ENCODE peak calls at places on chromosomes 1 and 21, in nine cellular contexts. One of them, this sample, is unnamed.

GRCh38 chr1:154906621-154907081 is 29.9 kb downstream of the PMVK start:
- DNase-seq in endothelial cell: no peak
- DNase-seq in neural crest cell: no peak
- DNase-seq in GM12864: no peak
- DNase-seq in GM23338: peak
- DNase-seq in activated CD8-positive, alpha-beta T cell treated with anti-CD3 and anti-CD28 coated beads for 36 hours: no peak
- DNase-seq in A549: peak
- DNase-seq in left ventricle myocardium inferior: no peak
- DNase-seq in GM10248: no peak
- DNase-seq in this sample: no peak

GRCh38 chr21:36765229-36765628 is 66.3 kb downstream of the SIM2 start:
- DNase-seq in endothelial cell: no peak
- DNase-seq in neural crest cell: no peak
- DNase-seq in GM12864: no peak
- DNase-seq in GM23338: no peak
- DNase-seq in activated CD8-positive, alpha-beta T cell treated with anti-CD3 and anti-CD28 coated beads for 36 hours: no peak
- DNase-seq in A549: no peak
- DNase-seq in left ventricle myocardium inferior: no peak
- DNase-seq in GM10248: no peak
- DNase-seq in this sample: no peak

GRCh38 chr1:221708076-221708571 is 33.8 kb downstream of the DUSP10 start:
- DNase-seq in endothelial cell: no peak
- DNase-seq in neural crest cell: no peak
- DNase-seq in GM12864: peak
- DNase-seq in GM23338: no peak
- DNase-seq in activated CD8-positive, alpha-beta T cell treated with anti-CD3 and anti-CD28 coated beads for 36 hours: peak
- DNase-seq in A549: no peak
- DNase-seq in left ventricle myocardium inferior: no peak
- DNase-seq in GM10248: peak
- DNase-seq in this sample: peak

GRCh38 chr1:54543729-54544496 is 4.1 kb upstream of the ACOT11 start:
- DNase-seq in endothelial cell: no peak
- DNase-seq in neural crest cell: no peak
- DNase-seq in GM12864: no peak
- DNase-seq in GM23338: no peak
- DNase-seq in activated CD8-positive, alpha-beta T cell treated with anti-CD3 and anti-CD28 coated beads for 36 hours: no peak
- DNase-seq in A549: no peak
- DNase-seq in left ventricle myocardium inferior: no peak
- DNase-seq in GM10248: no peak
- DNase-seq in this sample: no peak

GRCh38 chr21:37849703-37850102 is 66.6 kb downstream of the KCNJ6 start:
- DNase-seq in endothelial cell: no peak
- DNase-seq in neural crest cell: no peak
- DNase-seq in GM12864: no peak
- DNase-seq in GM23338: peak
- DNase-seq in activated CD8-positive, alpha-beta T cell treated with anti-CD3 and anti-CD28 coated beads for 36 hours: no peak
- DNase-seq in A549: no peak
- DNase-seq in left ventricle myocardium inferior: no peak
- DNase-seq in GM10248: no peak
- DNase-seq in this sample: no peak

GRCh38 chr1:22789356-22789994 is 78.8 kb downstream of the EPHB2 start:
- DNase-seq in endothelial cell: no peak
- DNase-seq in neural crest cell: no peak
- DNase-seq in GM12864: no peak
- DNase-seq in GM23338: no peak
- DNase-seq in activated CD8-positive, alpha-beta T cell treated with anti-CD3 and anti-CD28 coated beads for 36 hours: no peak
- DNase-seq in A549: no peak
- DNase-seq in left ventricle myocardium inferior: no peak
- DNase-seq in GM10248: no peak
- DNase-seq in this sample: no peak

GRCh38 chr21:25578070-25578961 is 29.0 kb downstream of the MRPL39 start:
- DNase-seq in endothelial cell: no peak
- DNase-seq in neural crest cell: no peak
- DNase-seq in GM12864: no peak
- DNase-seq in GM23338: no peak
- DNase-seq in activated CD8-positive, alpha-beta T cell treated with anti-CD3 and anti-CD28 coated beads for 36 hours: peak
- DNase-seq in A549: no peak
- DNase-seq in left ventricle myocardium inferior: no peak
- DNase-seq in GM10248: no peak
- DNase-seq in this sample: no peak

GRCh38 chr21:26847951-26848350 is 2.7 kb upstream of the ADAMTS1 start:
- DNase-seq in endothelial cell: no peak
- DNase-seq in neural crest cell: no peak
- DNase-seq in GM12864: no peak
- DNase-seq in GM23338: no peak
- DNase-seq in activated CD8-positive, alpha-beta T cell treated with anti-CD3 and anti-CD28 coated beads for 36 hours: no peak
- DNase-seq in A549: no peak
- DNase-seq in left ventricle myocardium inferior: no peak
- DNase-seq in GM10248: no peak
- DNase-seq in this sample: no peak

GRCh38 chr1:33338495-33339211 is 17.8 kb upstream of the A3GALT2 start:
- DNase-seq in endothelial cell: no peak
- DNase-seq in neural crest cell: peak
- DNase-seq in GM12864: no peak
- DNase-seq in GM23338: peak
- DNase-seq in activated CD8-positive, alpha-beta T cell treated with anti-CD3 and anti-CD28 coated beads for 36 hours: no peak
- DNase-seq in A549: no peak
- DNase-seq in left ventricle myocardium inferior: peak
- DNase-seq in GM10248: no peak
- DNase-seq in this sample: no peak

GRCh38 chr21:15521644-15522001 is 208.2 kb upstream of the USP25 start:
- DNase-seq in endothelial cell: no peak
- DNase-seq in neural crest cell: no peak
- DNase-seq in GM12864: no peak
- DNase-seq in GM23338: no peak
- DNase-seq in activated CD8-positive, alpha-beta T cell treated with anti-CD3 and anti-CD28 coated beads for 36 hours: no peak
- DNase-seq in A549: no peak
- DNase-seq in left ventricle myocardium inferior: no peak
- DNase-seq in GM10248: no peak
- DNase-seq in this sample: no peak

GRCh38 chr1:227774721-227775665 is 39.8 kb downstream of the SNAP47 start:
- DNase-seq in endothelial cell: no peak
- DNase-seq in neural crest cell: no peak
- DNase-seq in GM12864: no peak
- DNase-seq in GM23338: no peak
- DNase-seq in activated CD8-positive, alpha-beta T cell treated with anti-CD3 and anti-CD28 coated beads for 36 hours: no peak
- DNase-seq in A549: no peak
- DNase-seq in left ventricle myocardium inferior: no peak
- DNase-seq in GM10248: no peak
- DNase-seq in this sample: no peak

GRCh38 chr1:7341145-7341900 is 429.8 kb upstream of the VAMP3 start:
- DNase-seq in endothelial cell: no peak
- DNase-seq in neural crest cell: no peak
- DNase-seq in GM12864: no peak
- DNase-seq in GM23338: no peak
- DNase-seq in activated CD8-positive, alpha-beta T cell treated with anti-CD3 and anti-CD28 coated beads for 36 hours: no peak
- DNase-seq in A549: no peak
- DNase-seq in left ventricle myocardium inferior: no peak
- DNase-seq in GM10248: no peak
- DNase-seq in this sample: no peak

GRCh38 chr1:194447635-194448034 is 1261.2 kb upstream of the B3GALT2 start:
- DNase-seq in endothelial cell: no peak
- DNase-seq in neural crest cell: no peak
- DNase-seq in GM12864: no peak
- DNase-seq in GM23338: no peak
- DNase-seq in activated CD8-positive, alpha-beta T cell treated with anti-CD3 and anti-CD28 coated beads for 36 hours: no peak
- DNase-seq in A549: no peak
- DNase-seq in left ventricle myocardium inferior: no peak
- DNase-seq in GM10248: no peak
- DNase-seq in this sample: no peak

GRCh38 chr1:45205910-45206721 is at the start of gene ZSWIM5:
- DNase-seq in endothelial cell: peak
- DNase-seq in neural crest cell: peak
- DNase-seq in GM12864: no peak
- DNase-seq in GM23338: peak
- DNase-seq in activated CD8-positive, alpha-beta T cell treated with anti-CD3 and anti-CD28 coated beads for 36 hours: peak
- DNase-seq in A549: peak
- DNase-seq in left ventricle myocardium inferior: peak
- DNase-seq in GM10248: peak
- DNase-seq in this sample: peak

GRCh38 chr1:167082511-167083027 is 7.6 kb downstream of the GPA33 start:
- DNase-seq in endothelial cell: no peak
- DNase-seq in neural crest cell: no peak
- DNase-seq in GM12864: no peak
- DNase-seq in GM23338: no peak
- DNase-seq in activated CD8-positive, alpha-beta T cell treated with anti-CD3 and anti-CD28 coated beads for 36 hours: no peak
- DNase-seq in A549: peak
- DNase-seq in left ventricle myocardium inferior: no peak
- DNase-seq in GM10248: no peak
- DNase-seq in this sample: no peak

GRCh38 chr1:232766224-232766890 is 38.9 kb upstream of the MAP10 start:
- DNase-seq in endothelial cell: no peak
- DNase-seq in neural crest cell: no peak
- DNase-seq in GM12864: no peak
- DNase-seq in GM23338: peak
- DNase-seq in activated CD8-positive, alpha-beta T cell treated with anti-CD3 and anti-CD28 coated beads for 36 hours: no peak
- DNase-seq in A549: peak
- DNase-seq in left ventricle myocardium inferior: no peak
- DNase-seq in GM10248: no peak
- DNase-seq in this sample: no peak

GRCh38 chr1:179164494-179164893 is 65.0 kb downstream of the ABL2 start:
- DNase-seq in endothelial cell: no peak
- DNase-seq in neural crest cell: no peak
- DNase-seq in GM12864: no peak
- DNase-seq in GM23338: peak
- DNase-seq in activated CD8-positive, alpha-beta T cell treated with anti-CD3 and anti-CD28 coated beads for 36 hours: no peak
- DNase-seq in A549: peak
- DNase-seq in left ventricle myocardium inferior: no peak
- DNase-seq in GM10248: no peak
- DNase-seq in this sample: no peak

DNA sequence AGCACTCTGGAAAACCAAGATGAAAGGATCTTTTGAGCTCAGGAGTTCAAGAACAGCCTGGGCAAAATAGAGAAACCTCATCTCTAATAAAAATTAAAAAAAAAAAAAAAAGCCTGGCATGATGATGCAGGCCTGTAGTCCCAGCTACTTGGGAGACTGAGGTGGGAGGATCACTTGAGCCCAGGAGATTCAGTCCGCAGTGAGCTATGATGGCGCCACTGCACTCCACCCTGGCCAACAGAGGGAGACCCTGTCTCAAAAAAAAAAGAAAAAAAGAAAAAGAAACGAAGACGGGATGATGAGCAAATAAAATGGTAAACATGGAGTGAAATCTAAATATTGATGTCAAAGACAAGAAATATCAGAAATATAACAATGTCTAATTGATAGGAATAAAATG is 31.6 kb downstream of the ATP2B4 start:
- DNase-seq in endothelial cell: no peak
- DNase-seq in neural crest cell: no peak
- DNase-seq in GM12864: no peak
- DNase-seq in GM23338: no peak
- DNase-seq in activated CD8-positive, alpha-beta T cell treated with anti-CD3 and anti-CD28 coated beads for 36 hours: no peak
- DNase-seq in A549: no peak
- DNase-seq in left ventricle myocardium inferior: no peak
- DNase-seq in GM10248: no peak
- DNase-seq in this sample: no peak
- TF ChIP-seq CTCF in endothelial cell: no peak
- TF ChIP-seq CTCF in neural crest cell: no peak
- TF ChIP-seq CTCF in GM12864: no peak
- TF ChIP-seq CTCF in GM23338: no peak
- TF ChIP-seq CTCF in activated CD8-positive, alpha-beta T cell treated with anti-CD3 and anti-CD28 coated beads for 36 hours: no peak
- TF ChIP-seq CTCF in A549: no peak
- TF ChIP-seq CTCF in left ventricle myocardium inferior: no peak
- TF ChIP-seq CTCF in GM10248: no peak
- TF ChIP-seq CTCF in this sample: no peak

DNA sequence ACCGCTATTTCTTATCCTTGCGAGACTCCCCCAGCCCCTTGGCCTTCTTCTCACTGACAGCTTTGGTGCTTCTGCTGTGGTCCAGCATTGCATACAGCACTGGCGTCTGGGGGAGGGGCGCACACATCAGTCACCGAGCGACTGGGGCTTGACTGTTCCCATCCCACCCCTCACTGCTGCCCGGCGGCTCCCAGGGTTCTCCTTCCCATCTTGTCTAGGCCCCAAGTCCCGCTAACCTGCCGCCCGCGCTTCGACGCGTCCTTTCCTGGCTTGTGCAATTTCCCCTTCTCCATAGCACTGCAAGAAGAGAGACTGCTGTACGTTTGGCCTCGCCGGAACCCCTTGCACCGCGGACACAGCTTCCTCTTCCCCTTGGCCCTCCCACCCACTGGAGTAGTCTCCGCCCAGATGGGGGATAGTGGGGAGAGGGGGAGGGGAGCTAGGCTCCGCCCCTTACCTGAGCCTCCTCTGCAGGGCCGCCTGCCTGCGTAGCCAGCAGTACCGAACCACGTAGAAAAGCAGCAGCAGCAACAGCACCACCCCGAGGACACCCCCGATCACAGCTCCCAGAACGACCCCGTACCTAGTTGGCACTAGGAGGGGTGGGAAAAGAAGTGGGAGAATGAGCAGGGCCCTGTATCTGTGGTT is 3.8 kb downstream of the MPZ start:
- DNase-seq in endothelial cell: peak
- DNase-seq in neural crest cell: peak
- DNase-seq in GM12864: peak
- DNase-seq in GM23338: peak
- DNase-seq in activated CD8-positive, alpha-beta T cell treated with anti-CD3 and anti-CD28 coated beads for 36 hours: peak
- DNase-seq in A549: no peak
- DNase-seq in left ventricle myocardium inferior: peak
- DNase-seq in GM10248: peak
- DNase-seq in this sample: peak
- TF ChIP-seq CTCF in endothelial cell: no peak
- TF ChIP-seq CTCF in neural crest cell: peak
- TF ChIP-seq CTCF in GM12864: peak
- TF ChIP-seq CTCF in GM23338: peak
- TF ChIP-seq CTCF in activated CD8-positive, alpha-beta T cell treated with anti-CD3 and anti-CD28 coated beads for 36 hours: peak
- TF ChIP-seq CTCF in A549: no peak
- TF ChIP-seq CTCF in left ventricle myocardium inferior: peak
- TF ChIP-seq CTCF in GM10248: peak
- TF ChIP-seq CTCF in this sample: peak

GRCh38 chr1:206909167-206909882 is 12.1 kb downstream of the IL24 start:
- DNase-seq in endothelial cell: peak
- DNase-seq in neural crest cell: no peak
- DNase-seq in GM12864: no peak
- DNase-seq in GM23338: peak
- DNase-seq in activated CD8-positive, alpha-beta T cell treated with anti-CD3 and anti-CD28 coated beads for 36 hours: peak
- DNase-seq in A549: peak
- DNase-seq in left ventricle myocardium inferior: peak
- DNase-seq in GM10248: no peak
- DNase-seq in this sample: peak
- TF ChIP-seq CTCF in endothelial cell: no peak
- TF ChIP-seq CTCF in neural crest cell: no peak
- TF ChIP-seq CTCF in GM12864: no peak
- TF ChIP-seq CTCF in GM23338: no peak
- TF ChIP-seq CTCF in activated CD8-positive, alpha-beta T cell treated with anti-CD3 and anti-CD28 coated beads for 36 hours: no peak
- TF ChIP-seq CTCF in A549: no peak
- TF ChIP-seq CTCF in left ventricle myocardium inferior: no peak
- TF ChIP-seq CTCF in GM10248: no peak
- TF ChIP-seq CTCF in this sample: peak

DNA sequence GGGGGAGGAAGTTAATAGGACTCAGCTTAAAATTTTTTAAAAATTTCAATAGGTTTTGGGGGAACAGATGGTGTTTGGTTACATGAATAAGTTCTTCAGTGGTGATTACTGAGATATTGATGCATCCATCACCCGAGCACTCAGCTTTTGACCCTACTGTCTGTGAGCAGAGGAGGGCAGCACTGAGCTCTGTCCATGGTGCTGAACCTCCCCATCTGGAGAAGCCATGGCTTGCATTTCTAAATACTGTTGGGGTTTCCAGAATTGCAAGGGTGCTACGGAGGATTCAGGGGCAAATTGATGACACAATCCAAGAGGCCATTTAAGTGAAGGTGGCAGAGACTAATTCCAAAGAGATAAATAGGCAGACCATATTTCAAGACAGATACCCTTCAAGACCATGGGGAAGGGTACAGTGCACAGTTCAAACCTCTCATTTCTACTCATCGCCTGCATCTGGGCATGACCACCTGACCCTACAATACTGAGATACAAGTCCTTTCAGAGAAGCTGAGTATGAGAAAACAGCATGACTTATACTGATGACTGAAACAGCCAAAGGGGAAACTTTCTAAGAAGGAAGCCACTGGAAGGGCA is 17.2 kb downstream of the SYT2 start:
- DNase-seq in endothelial cell: peak
- DNase-seq in neural crest cell: peak
- DNase-seq in GM12864: peak
- DNase-seq in GM23338: peak
- DNase-seq in activated CD8-positive, alpha-beta T cell treated with anti-CD3 and anti-CD28 coated beads for 36 hours: peak
- DNase-seq in A549: peak
- DNase-seq in left ventricle myocardium inferior: peak
- DNase-seq in GM10248: peak
- DNase-seq in this sample: peak
- TF ChIP-seq CTCF in endothelial cell: no peak
- TF ChIP-seq CTCF in neural crest cell: peak
- TF ChIP-seq CTCF in GM12864: peak
- TF ChIP-seq CTCF in GM23338: peak
- TF ChIP-seq CTCF in activated CD8-positive, alpha-beta T cell treated with anti-CD3 and anti-CD28 coated beads for 36 hours: no peak
- TF ChIP-seq CTCF in A549: no peak
- TF ChIP-seq CTCF in left ventricle myocardium inferior: peak
- TF ChIP-seq CTCF in GM10248: peak
- TF ChIP-seq CTCF in this sample: peak